ENCODE peak calls at places on chromosomes 12 and 14, in eight cellular contexts. P is lung, C is HL-60, E is neural crest cell, W is BJ, R is A673, B is OCI-LY7, J is tibial nerve. A is an unnamed sample.

GRCh38 chr12:42798811-42799438 is 209.4 kb upstream of the PRICKLE1 start:
- DNase-seq in P (no peak), C (no peak), E (no peak), W (no peak), R (no peak), B (no peak), J (no peak), A (no peak)

GRCh38 chr14:64294672-64295413 is 672 bp upstream of the ESR2 start:
- DNase-seq in P (peak), C (peak), E (peak), W (no peak), R (peak), B (peak), J (peak), A (peak)

GRCh38 chr14:68510951-68511726 is 281.7 kb downstream of the ZFP36L1 start:
- DNase-seq in P (no peak), C (no peak), E (no peak), W (no peak), R (no peak), B (no peak), J (peak), A (no peak)

GRCh38 chr12:87935216-87935615 is 94.0 kb downstream of the C12orf50 start:
- DNase-seq in P (no peak), C (no peak), E (no peak), W (no peak), R (no peak), B (no peak), J (no peak), A (no peak)

GRCh38 chr12:121388421-121388981 is 11.4 kb upstream of the RNF34 start:
- DNase-seq in P (no peak), C (peak), E (no peak), W (peak), R (no peak), B (no peak), J (no peak), A (no peak)

GRCh38 chr14:70188292-70188607 is 501 bp downstream of the SLC8A3 start:
- DNase-seq in P (no peak), C (no peak), E (peak), W (no peak), R (no peak), B (no peak), J (no peak), A (peak)

GRCh38 chr14:105019861-105020814 is 745 bp downstream of the CDCA4 start:
- DNase-seq in P (no peak), C (no peak), E (peak), W (no peak), R (peak), B (peak), J (no peak), A (peak)

GRCh38 chr14:104739546-104740516 is 13.1 kb upstream of the SIVA1 start:
- DNase-seq in P (no peak), C (no peak), E (no peak), W (no peak), R (no peak), B (no peak), J (no peak), A (no peak)

GRCh38 chr12:109998241-109998903 is 858 bp upstream of the ANKRD13A start:
- DNase-seq in P (no peak), C (no peak), E (peak), W (no peak), R (no peak), B (peak), J (no peak), A (no peak)

GRCh38 chr14:91755560-91755959 is 23.7 kb upstream of the CATSPERB start:
- DNase-seq in P (no peak), C (no peak), E (no peak), W (peak), R (no peak), B (no peak), J (no peak), A (no peak)

GRCh38 chr12:130013771-130014484 is 110.1 kb upstream of the TMEM132D start:
- DNase-seq in P (peak), C (no peak), E (peak), W (no peak), R (peak), B (peak), J (peak), A (peak)

GRCh38 chr12:57549909-57550627 is at the start of gene KIF5A:
- DNase-seq in P (no peak), C (no peak), E (peak), W (no peak), R (peak), B (peak), J (no peak), A (peak)

GRCh38 chr12:92105676-92106075 is 40.0 kb downstream of the BTG1 start:
- DNase-seq in P (no peak), C (peak), E (no peak), W (no peak), R (no peak), B (no peak), J (no peak), A (no peak)

GRCh38 chr12:6716874-6717437 is 6.9 kb upstream of the COPS7A start:
- DNase-seq in P (no peak), C (no peak), E (no peak), W (no peak), R (no peak), B (no peak), J (no peak), A (no peak)

GRCh38 chr12:26691234-26691970 is 141.6 kb downstream of the ITPR2 start:
- DNase-seq in P (no peak), C (no peak), E (no peak), W (peak), R (peak), B (no peak), J (no peak), A (no peak)

GRCh38 chr12:20421338-20421890 is 53.1 kb downstream of the PDE3A start:
- DNase-seq in P (no peak), C (no peak), E (no peak), W (no peak), R (no peak), B (no peak), J (no peak), A (peak)

GRCh38 chr14:61226015-61226654 is 55.0 kb downstream of the TMEM30B start:
- DNase-seq in P (no peak), C (no peak), E (no peak), W (no peak), R (no peak), B (no peak), J (no peak), A (no peak)

GRCh38 chr12:4145990-4146859 is 127.3 kb upstream of the CCND2 start:
- DNase-seq in P (no peak), C (no peak), E (no peak), W (no peak), R (no peak), B (no peak), J (no peak), A (no peak)

GRCh38 chr12:104792570-104792969 is 165.5 kb downstream of the SLC41A2 start:
- DNase-seq in P (no peak), C (no peak), E (no peak), W (peak), R (no peak), B (no peak), J (peak), A (no peak)

GRCh38 chr12:116735951-116736599 is 1.8 kb downstream of the SPRING1 start:
- DNase-seq in P (peak), C (no peak), E (no peak), W (no peak), R (no peak), B (no peak), J (no peak), A (no peak)

GRCh38 chr14:89540009-89540829 is 123.2 kb upstream of the FOXN3 start:
- DNase-seq in P (no peak), C (no peak), E (no peak), W (no peak), R (no peak), B (no peak), J (no peak), A (no peak)

GRCh38 chr14:26872510-26872909 is 274.7 kb upstream of the NOVA1 start:
- DNase-seq in P (no peak), C (no peak), E (no peak), W (no peak), R (no peak), B (no peak), J (no peak), A (no peak)

GRCh38 chr12:106248177-106248848 is 493 bp upstream of the CKAP4 start:
- DNase-seq in P (peak), C (no peak), E (no peak), W (no peak), R (peak), B (peak), J (peak), A (peak)

GRCh38 chr12:90085491-90086274 is 377.0 kb upstream of the ATP2B1 start:
- DNase-seq in P (no peak), C (no peak), E (no peak), W (no peak), R (peak), B (no peak), J (no peak), A (no peak)

GRCh38 chr12:24719293-24719721 is 229.6 kb downstream of the BCAT1 start:
- DNase-seq in P (no peak), C (no peak), E (no peak), W (no peak), R (peak), B (no peak), J (no peak), A (peak)

GRCh38 chr12:117408161-117408791 is 46.9 kb upstream of the NOS1 start:
- DNase-seq in P (peak), C (no peak), E (no peak), W (peak), R (peak), B (no peak), J (peak), A (no peak)

GRCh38 chr12:8508912-8509841 is 4.1 kb upstream of the CLEC4D start:
- DNase-seq in P (no peak), C (no peak), E (no peak), W (no peak), R (no peak), B (peak), J (no peak), A (no peak)

GRCh38 chr12:77064891-77065360 is 443 bp downstream of the E2F7 start:
- DNase-seq in P (no peak), C (no peak), E (no peak), W (no peak), R (peak), B (peak), J (no peak), A (no peak)

GRCh38 chr14:94051115-94051514 is 25.0 kb downstream of the OTUB2 start:
- DNase-seq in P (peak), C (no peak), E (no peak), W (no peak), R (peak), B (peak), J (peak), A (no peak)

GRCh38 chr14:101183376-101184103 is 280.0 kb upstream of the RTL1 start:
- DNase-seq in P (peak), C (no peak), E (peak), W (no peak), R (peak), B (peak), J (no peak), A (no peak)

GRCh38 chr12:120688527-120689071 is 1.6 kb downstream of the MLEC start:
- DNase-seq in P (no peak), C (no peak), E (no peak), W (no peak), R (no peak), B (no peak), J (no peak), A (no peak)

GRCh38 chr14:55122441-55122986 is 6.5 kb upstream of the LGALS3 start:
- DNase-seq in P (peak), C (no peak), E (no peak), W (no peak), R (no peak), B (no peak), J (no peak), A (no peak)

GRCh38 chr14:91911474-91912032 is 35.9 kb downstream of the FBLN5 start:
- DNase-seq in P (no peak), C (peak), E (peak), W (no peak), R (peak), B (peak), J (no peak), A (peak)

GRCh38 chr14:52048641-52049204 is 20.1 kb downstream of the NID2 start:
- DNase-seq in P (no peak), C (no peak), E (no peak), W (no peak), R (peak), B (no peak), J (peak), A (no peak)

GRCh38 chr12:54390668-54391551 is 6.4 kb upstream of the ZNF385A start:
- DNase-seq in P (no peak), C (no peak), E (peak), W (no peak), R (peak), B (peak), J (no peak), A (peak)

GRCh38 chr12:120121766-120122293 is 5.3 kb upstream of the RAB35 start:
- DNase-seq in P (no peak), C (no peak), E (no peak), W (no peak), R (no peak), B (peak), J (no peak), A (peak)

GRCh38 chr12:68185598-68185997 is 26.1 kb upstream of the IFNG start:
- DNase-seq in P (no peak), C (no peak), E (no peak), W (no peak), R (no peak), B (peak), J (no peak), A (no peak)

GRCh38 chr12:130398089-130398848 is 60.6 kb downstream of the PIWIL1 start:
- DNase-seq in P (no peak), C (no peak), E (no peak), W (no peak), R (no peak), B (no peak), J (no peak), A (no peak)

GRCh38 chr12:92114834-92115233 is 30.8 kb downstream of the BTG1 start:
- DNase-seq in P (no peak), C (no peak), E (no peak), W (no peak), R (no peak), B (no peak), J (no peak), A (no peak)

GRCh38 chr12:45213107-45213506 is 2.8 kb upstream of the ANO6 start:
- DNase-seq in P (no peak), C (no peak), E (no peak), W (no peak), R (no peak), B (no peak), J (no peak), A (no peak)
- TF ChIP-seq CTCF in P (no peak), C (no peak), E (peak), W (no peak), R (no peak), B (no peak), J (no peak), A (no peak)

DNA sequence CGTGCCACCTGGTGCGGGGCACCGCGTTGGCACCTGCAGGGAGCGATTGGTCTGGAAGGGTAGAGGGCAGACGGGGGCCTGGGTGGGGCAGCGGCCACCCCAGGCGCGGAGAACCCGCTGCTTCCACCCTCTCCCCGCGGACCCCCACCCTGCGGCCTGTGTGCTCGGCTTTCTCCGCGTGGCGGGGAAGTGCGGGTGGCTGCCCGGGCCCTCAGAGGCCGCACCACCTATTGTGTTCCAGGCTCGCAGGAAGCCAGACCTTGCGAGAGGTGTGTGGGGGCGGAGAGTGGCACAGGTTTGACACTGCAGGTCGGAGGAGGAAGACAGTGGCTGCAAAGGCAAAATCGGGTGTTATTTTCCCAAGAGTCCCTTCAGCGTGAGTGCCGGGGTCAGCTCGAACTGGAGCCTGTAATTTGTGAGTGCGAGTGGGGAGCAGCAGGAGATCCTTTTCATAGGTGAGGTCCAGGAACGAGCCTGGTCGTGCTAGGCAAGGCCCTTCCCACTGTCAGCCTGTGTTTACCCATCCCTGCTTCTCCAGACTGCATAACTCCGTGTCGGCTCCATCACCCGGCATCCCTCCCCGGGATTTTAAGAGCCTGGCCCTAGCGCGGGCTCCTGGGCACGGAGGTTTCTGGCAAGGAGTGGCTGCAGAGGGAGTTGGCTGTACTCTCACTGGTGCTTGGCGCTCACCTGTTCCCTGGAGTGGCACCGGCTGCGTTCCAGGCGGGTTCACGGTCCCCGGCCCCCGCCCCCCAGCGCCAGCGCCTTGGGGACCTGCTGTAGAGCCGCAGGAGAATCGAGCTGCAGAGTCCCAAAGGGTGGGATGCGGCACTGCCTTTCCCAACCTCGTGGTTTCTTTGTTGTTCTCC is 930 bp downstream of the TBC1D30 start:
- DNase-seq in P (no peak), C (no peak), E (no peak), W (no peak), R (no peak), B (no peak), J (no peak), A (peak)
- TF ChIP-seq CTCF in P (no peak), C (no peak), E (no peak), W (no peak), R (no peak), B (no peak), J (no peak), A (no peak)

GRCh38 chr14:24139272-24139934 is 2.0 kb downstream of the EMC9 start:
- DNase-seq in P (no peak), C (no peak), E (no peak), W (no peak), R (no peak), B (no peak), J (no peak), A (no peak)
- TF ChIP-seq CTCF in P (no peak), C (no peak), E (no peak), W (no peak), R (no peak), B (no peak), J (no peak), A (no peak)

DNA sequence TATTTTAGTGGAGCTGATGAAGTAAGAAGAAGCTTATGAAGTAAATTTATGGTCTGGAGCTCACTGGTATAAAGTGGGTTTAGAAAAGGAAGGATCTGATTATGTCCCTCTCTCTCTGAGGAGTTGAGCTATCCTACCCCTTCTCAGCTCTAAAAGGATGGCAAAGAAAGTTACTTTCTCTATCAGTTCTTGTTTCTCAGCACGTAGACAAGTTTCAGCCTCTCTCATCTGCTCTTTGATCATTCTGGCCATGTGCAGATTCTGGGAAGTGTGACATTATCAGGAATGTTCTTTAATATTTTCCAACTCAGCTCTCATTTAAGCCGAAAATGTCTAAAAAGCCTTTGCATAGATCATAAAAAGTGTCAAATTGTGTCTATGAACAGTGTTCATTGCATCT is 5.8 kb upstream of the EGLN3 start:
- DNase-seq in P (no peak), C (no peak), E (no peak), W (no peak), R (no peak), B (no peak), J (no peak), A (no peak)
- TF ChIP-seq CTCF in P (no peak), C (no peak), E (no peak), W (no peak), R (no peak), B (no peak), J (no peak), A (no peak)

DNA sequence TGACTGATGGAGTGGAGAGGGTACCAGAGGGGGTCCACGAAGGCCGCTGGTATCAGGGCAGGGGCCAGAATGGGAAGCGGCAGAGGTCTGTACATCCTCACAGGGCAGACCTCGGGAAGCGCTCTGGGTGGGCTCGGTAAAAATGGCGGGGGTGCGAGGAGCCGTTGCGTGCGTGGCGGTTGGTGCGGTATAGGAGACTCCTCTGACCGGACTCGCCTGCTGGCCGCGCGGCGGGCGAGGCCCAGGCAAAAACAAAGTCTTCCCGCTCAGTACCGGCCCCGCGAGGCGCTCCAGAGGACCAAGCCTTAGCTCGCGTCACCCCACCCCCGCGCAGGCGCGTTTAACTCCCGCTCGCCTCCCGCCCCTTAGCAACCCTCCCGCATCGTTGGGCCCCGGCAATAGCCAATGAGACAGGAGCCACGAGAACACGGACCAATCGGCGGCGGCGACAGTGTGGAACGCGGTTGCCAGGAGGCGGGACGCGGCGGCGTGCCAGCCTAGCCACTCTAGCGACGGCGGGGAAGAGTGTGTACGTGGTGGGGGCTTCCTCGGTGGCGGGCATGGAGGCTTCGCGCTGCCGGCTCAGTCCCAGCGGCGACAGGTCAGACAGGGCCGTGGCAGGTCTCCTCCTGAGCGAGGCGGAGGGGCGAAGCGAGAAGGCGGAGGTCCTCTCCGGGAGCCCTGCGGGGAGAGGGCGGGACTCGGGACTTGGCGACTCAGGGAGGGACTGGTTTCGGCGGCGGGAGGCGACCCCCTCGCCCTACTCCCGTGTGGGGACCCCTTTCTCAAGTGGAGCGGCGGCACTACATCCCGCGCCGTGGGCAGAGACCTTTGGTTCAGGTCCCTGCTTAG is at the start of gene TULP3:
- DNase-seq in P (peak), C (peak), E (peak), W (peak), R (peak), B (peak), J (peak), A (peak)
- TF ChIP-seq CTCF in P (peak), C (no peak), E (no peak), W (peak), R (peak), B (no peak), J (no peak), A (no peak)

DNA sequence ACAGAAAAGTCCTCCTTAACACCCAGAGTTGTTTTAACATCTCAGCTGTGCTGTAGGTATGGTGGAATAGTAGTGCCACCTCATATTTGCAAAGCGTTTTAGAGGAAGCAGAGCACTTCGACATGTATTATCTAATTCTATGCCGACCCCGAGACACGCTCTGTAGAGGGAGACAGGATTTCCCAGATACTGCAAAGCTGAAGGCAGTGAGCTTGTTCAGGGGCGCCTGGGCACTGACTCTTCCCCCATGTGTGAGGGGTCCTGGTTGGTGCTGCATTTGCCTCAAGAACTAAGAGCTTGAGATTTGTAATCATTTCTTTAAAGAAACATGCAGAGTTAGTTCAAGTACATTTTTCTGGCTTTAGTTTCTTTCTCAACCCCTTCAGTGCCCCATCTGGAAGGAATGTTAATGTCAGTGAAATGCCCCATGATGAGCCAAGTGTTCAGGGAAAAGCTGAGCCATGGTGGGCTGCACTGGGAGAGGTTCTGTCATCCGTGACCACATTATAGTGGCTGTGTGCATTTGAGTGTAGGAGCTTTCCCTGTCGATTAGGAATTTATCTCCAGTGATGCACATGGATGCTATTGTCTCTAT is 66.3 kb downstream of the MBIP start:
- DNase-seq in P (no peak), C (no peak), E (no peak), W (no peak), R (no peak), B (no peak), J (no peak), A (no peak)
- TF ChIP-seq CTCF in P (no peak), C (no peak), E (no peak), W (peak), R (no peak), B (no peak), J (no peak), A (no peak)

A was measured in GM06990.